ENCODE peak calls at places on chromosomes 4 and X, in four cellular contexts. One of them, this sample, is unnamed. For H3K4me1 and H3K36me3, the result is how much of the 10 kb centered on the place peaks cover.

GRCh38 chrX:41045960-41046567 is 39.2 kb upstream of the USP9X start:
- DNase-seq in Peyer's patch: no peak
- DNase-seq in transverse colon: peak
- DNase-seq in heart left ventricle: no peak
- DNase-seq in this sample: no peak

GRCh38 chr4:55080174-55080865 is 45.1 kb downstream of the KDR start:
- DNase-seq in transverse colon: no peak
- DNase-seq in Peyer's patch: no peak
- DNase-seq in heart left ventricle: no peak
- DNase-seq in this sample: no peak

GRCh38 chrX:148501121-148502066 is 977 bp downstream of the AFF2 start:
- DNase-seq in transverse colon: no peak
- DNase-seq in heart left ventricle: peak
- DNase-seq in Peyer's patch: peak
- DNase-seq in this sample: peak

GRCh38 chr4:188960411-188961093 is 821.3 kb downstream of the TRIML1 start:
- DNase-seq in heart left ventricle: no peak
- DNase-seq in transverse colon: no peak
- DNase-seq in Peyer's patch: no peak
- DNase-seq in this sample: no peak

GRCh38 chr4:166309286-166309685 is 436.2 kb downstream of the TLL1 start:
- DNase-seq in heart left ventricle: no peak
- DNase-seq in transverse colon: no peak
- DNase-seq in Peyer's patch: no peak
- DNase-seq in this sample: no peak

GRCh38 chr4:5812506-5813229 is 80.2 kb downstream of the CRMP1 start:
- DNase-seq in heart left ventricle: no peak
- DNase-seq in transverse colon: no peak
- DNase-seq in Peyer's patch: no peak
- DNase-seq in this sample: peak

GRCh38 chrX:145953628-145954027 is 136.0 kb downstream of the SLITRK2 start:
- DNase-seq in heart left ventricle: no peak
- DNase-seq in transverse colon: no peak
- DNase-seq in Peyer's patch: no peak
- DNase-seq in this sample: no peak

GRCh38 chr4:67332627-67333026 is 212.7 kb downstream of the CENPC start:
- DNase-seq in Peyer's patch: no peak
- DNase-seq in transverse colon: no peak
- DNase-seq in heart left ventricle: no peak
- DNase-seq in this sample: no peak

GRCh38 chrX:20252392-20253231 is 14.1 kb downstream of the RPS6KA3 start:
- DNase-seq in Peyer's patch: peak
- DNase-seq in transverse colon: peak
- DNase-seq in heart left ventricle: peak
- DNase-seq in this sample: peak

GRCh38 chr4:121072080-121072835 is at the start of gene NDNF:
- DNase-seq in transverse colon: peak
- DNase-seq in Peyer's patch: no peak
- DNase-seq in heart left ventricle: peak
- DNase-seq in this sample: no peak

GRCh38 chr4:70365479-70365878 is 4.9 kb downstream of the SMR3A start:
- DNase-seq in Peyer's patch: no peak
- DNase-seq in heart left ventricle: no peak
- DNase-seq in transverse colon: no peak
- DNase-seq in this sample: no peak
- H3K4me1 ChIP-seq in Peyer's patch: under half
- H3K4me1 ChIP-seq in heart left ventricle: under half
- H3K4me1 ChIP-seq in transverse colon: under half
- H3K4me1 ChIP-seq in this sample: under half

GRCh38 chr4:76210502-76210901 is 3.1 kb downstream of the SCARB2 start:
- DNase-seq in heart left ventricle: no peak
- DNase-seq in transverse colon: no peak
- DNase-seq in Peyer's patch: no peak
- DNase-seq in this sample: no peak

GRCh38 chr4:76204936-76205335 is 8.7 kb downstream of the SCARB2 start:
- DNase-seq in heart left ventricle: no peak
- DNase-seq in transverse colon: no peak
- DNase-seq in Peyer's patch: no peak
- DNase-seq in this sample: no peak

GRCh38 chr4:76206222-76206942 is 7.2 kb downstream of the SCARB2 start:
- DNase-seq in Peyer's patch: no peak
- DNase-seq in heart left ventricle: no peak
- DNase-seq in transverse colon: no peak
- DNase-seq in this sample: no peak

GRCh38 chr4:76209876-76210275 is 3.7 kb downstream of the SCARB2 start:
- DNase-seq in Peyer's patch: no peak
- DNase-seq in heart left ventricle: no peak
- DNase-seq in transverse colon: no peak
- DNase-seq in this sample: no peak

DNA sequence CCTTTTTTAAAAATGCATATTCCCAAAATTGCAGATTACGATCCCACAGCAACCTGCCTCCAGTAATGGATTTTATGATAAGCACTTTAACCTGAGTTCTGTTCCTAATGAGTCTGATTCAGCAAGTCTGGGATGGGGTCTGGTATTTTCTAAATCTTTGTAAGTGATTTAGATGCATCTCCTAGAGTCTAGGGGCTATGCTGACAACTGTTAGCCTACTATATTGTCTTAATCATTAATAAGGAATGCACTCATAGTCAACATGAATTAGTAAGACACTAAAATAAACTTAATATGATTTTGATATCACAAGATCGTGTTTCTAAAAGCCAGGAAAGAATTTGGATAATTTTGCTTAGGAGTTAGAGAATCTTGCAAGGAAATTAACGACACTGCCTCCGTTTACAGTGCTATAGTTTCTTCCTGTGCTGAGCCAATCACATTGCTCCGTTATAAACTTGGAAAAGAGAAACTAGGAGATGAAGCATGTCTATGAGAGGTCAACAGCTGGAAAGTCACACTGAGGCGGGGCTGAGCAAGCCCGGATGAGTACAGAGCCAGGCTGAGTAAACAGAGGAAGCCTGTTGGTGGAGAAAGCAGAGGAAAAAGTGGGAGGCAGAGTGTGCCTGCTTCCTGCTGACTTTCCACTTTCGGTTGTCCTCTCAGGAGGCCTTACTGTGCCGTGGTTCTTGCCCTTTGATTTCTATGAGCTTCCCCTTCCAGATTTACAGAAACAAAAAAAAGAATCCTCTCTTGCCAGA is 5.4 kb downstream of the SCARB2 start:
- DNase-seq in transverse colon: peak
- DNase-seq in heart left ventricle: peak
- DNase-seq in Peyer's patch: peak
- DNase-seq in this sample: peak
- TF ChIP-seq POLR2A in transverse colon: peak
- TF ChIP-seq POLR2A in heart left ventricle: peak
- TF ChIP-seq POLR2A in Peyer's patch: no peak
- TF ChIP-seq POLR2A in this sample: no peak

GRCh38 chr4:82839624-82840023 is 41.0 kb upstream of the SCD5 start:
- DNase-seq in heart left ventricle: no peak
- DNase-seq in Peyer's patch: no peak
- DNase-seq in transverse colon: no peak
- DNase-seq in this sample: no peak
- H3K36me3 ChIP-seq in heart left ventricle: under half
- H3K36me3 ChIP-seq in Peyer's patch: under half
- H3K36me3 ChIP-seq in transverse colon: under half
- H3K36me3 ChIP-seq in this sample: half or more

GRCh38 chr4:926538-926937 is 5.6 kb downstream of the GAK start:
- DNase-seq in Peyer's patch: no peak
- DNase-seq in transverse colon: peak
- DNase-seq in heart left ventricle: no peak
- DNase-seq in this sample: peak
- H3K4me1 ChIP-seq in Peyer's patch: under half
- H3K4me1 ChIP-seq in transverse colon: under half
- H3K4me1 ChIP-seq in heart left ventricle: under half
- H3K4me1 ChIP-seq in this sample: half or more

GRCh38 chrX:72238721-72239475 is at the start of gene ERCC6L:
- DNase-seq in Peyer's patch: peak
- DNase-seq in heart left ventricle: peak
- DNase-seq in transverse colon: peak
- DNase-seq in this sample: peak
- TF ChIP-seq POLR2A in Peyer's patch: no peak
- TF ChIP-seq POLR2A in heart left ventricle: peak
- TF ChIP-seq POLR2A in transverse colon: peak
- TF ChIP-seq POLR2A in this sample: no peak

DNA sequence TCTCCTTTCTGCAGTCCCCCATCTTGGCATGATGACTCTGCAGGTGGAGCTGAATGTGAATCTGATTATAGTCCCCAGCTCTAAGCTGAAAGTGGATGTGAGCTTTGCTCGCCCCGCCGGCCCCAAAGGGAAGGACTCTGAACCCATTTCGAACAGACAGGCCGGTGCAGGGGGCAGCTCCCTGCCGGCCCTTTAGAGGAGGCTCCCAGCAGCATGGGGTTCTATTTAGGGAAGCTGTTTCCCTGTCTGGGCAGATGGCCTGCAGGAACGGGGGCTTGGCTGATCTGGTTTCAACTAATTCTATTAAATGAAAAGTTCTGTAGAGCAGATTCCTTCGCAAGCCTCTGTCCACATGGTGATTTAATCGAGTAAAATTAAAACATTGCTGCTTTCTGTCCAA is 104.8 kb upstream of the MSX1 start:
- DNase-seq in heart left ventricle: no peak
- DNase-seq in Peyer's patch: no peak
- DNase-seq in transverse colon: no peak
- DNase-seq in this sample: no peak
- H3K36me3 ChIP-seq in heart left ventricle: under half
- H3K36me3 ChIP-seq in Peyer's patch: under half
- H3K36me3 ChIP-seq in transverse colon: under half
- H3K36me3 ChIP-seq in this sample: under half

GRCh38 chrX:107288676-107289075 is 82.3 kb downstream of the DNAAF6 start:
- DNase-seq in transverse colon: no peak
- DNase-seq in Peyer's patch: no peak
- DNase-seq in heart left ventricle: no peak
- DNase-seq in this sample: no peak

GRCh38 chrX:107298276-107298675 is 91.9 kb downstream of the DNAAF6 start:
- DNase-seq in Peyer's patch: no peak
- DNase-seq in transverse colon: no peak
- DNase-seq in heart left ventricle: no peak
- DNase-seq in this sample: no peak

GRCh38 chrX:107290019-107290418 is 83.6 kb downstream of the DNAAF6 start:
- DNase-seq in transverse colon: no peak
- DNase-seq in heart left ventricle: no peak
- DNase-seq in Peyer's patch: no peak
- DNase-seq in this sample: no peak

GRCh38 chrX:107293056-107293455 is 86.6 kb downstream of the DNAAF6 start:
- DNase-seq in transverse colon: no peak
- DNase-seq in heart left ventricle: no peak
- DNase-seq in Peyer's patch: no peak
- DNase-seq in this sample: no peak
- H3K4me1 ChIP-seq in transverse colon: under half
- H3K4me1 ChIP-seq in heart left ventricle: under half
- H3K4me1 ChIP-seq in Peyer's patch: under half
- H3K4me1 ChIP-seq in this sample: under half

This sample was measured in spleen.